ENCODE peak calls at places on chromosome 10, in seven cellular contexts. Y is A549, L is SJSA1, J is astrocyte, Q is heart right ventricle, T is prostate gland, F is cardiac muscle cell. P is an unnamed sample.

GRCh38 chr10:86795353-86795752 is 38.9 kb downstream of the BMPR1A start:
- DNase-seq in Q (no peak), L (peak), J (peak), F (peak), T (no peak), Y (peak), P (no peak)

GRCh38 chr10:22531441-22531840 is 182.9 kb downstream of the PIP4K2A start:
- DNase-seq in J (no peak), L (no peak), Y (no peak), T (no peak), Q (no peak), F (no peak), P (no peak)

GRCh38 chr10:49550563-49550962 is 11.6 kb upstream of the ERCC6 start:
- DNase-seq in J (peak), T (no peak), F (peak), L (peak), Q (no peak), Y (no peak), P (no peak)

GRCh38 chr10:86665868-86666267 is 2.4 kb upstream of the LDB3 start:
- DNase-seq in Y (no peak), F (no peak), J (no peak), L (no peak), Q (peak), T (no peak), P (no peak)

GRCh38 chr10:80154626-80154977 is 22.1 kb downstream of the PLAC9 start:
- DNase-seq in Q (no peak), L (no peak), J (no peak), Y (no peak), T (no peak), F (no peak), P (no peak)

GRCh38 chr10:1240341-1240775 is 184.2 kb downstream of the WDR37 start:
- DNase-seq in F (no peak), Y (no peak), J (no peak), L (no peak), T (no peak), Q (no peak), P (no peak)

GRCh38 chr10:82908751-82909150 is 1033.8 kb downstream of the NRG3 start:
- DNase-seq in Q (no peak), Y (no peak), F (no peak), L (no peak), T (no peak), J (no peak), P (no peak)

GRCh38 chr10:129968937-129969527 is 5.0 kb upstream of the EBF3 start:
- DNase-seq in T (no peak), Y (peak), Q (peak), F (peak), L (no peak), J (no peak), P (no peak)

GRCh38 chr10:27245846-27246245 is 5.2 kb upstream of the ACBD5 start:
- DNase-seq in Q (no peak), L (no peak), F (no peak), T (no peak), J (no peak), Y (no peak), P (no peak)

GRCh38 chr10:18043607-18044006 is 91.9 kb downstream of the SLC39A12 start:
- DNase-seq in Q (no peak), Y (no peak), T (no peak), F (no peak), L (no peak), J (no peak), P (no peak)

GRCh38 chr10:91378061-91378460 is 32.1 kb upstream of the HECTD2 start:
- DNase-seq in L (no peak), T (no peak), Y (no peak), F (peak), Q (no peak), J (peak), P (no peak)

GRCh38 chr10:14074062-14074884 is 256.5 kb downstream of the FRMD4A start:
- DNase-seq in J (peak), Q (peak), Y (peak), L (peak), F (peak), T (peak), P (peak)

GRCh38 chr10:102229810-102230263 is 3.7 kb downstream of the ELOVL3 start:
- DNase-seq in F (peak), L (peak), J (no peak), Y (peak), Q (peak), T (peak), P (peak)

GRCh38 chr10:22340362-22341189 is 4.7 kb upstream of the SPAG6 start:
- DNase-seq in T (peak), L (peak), Y (peak), J (peak), Q (peak), F (peak), P (peak)

GRCh38 chr10:3671431-3671955 is 113.5 kb downstream of the KLF6 start:
- DNase-seq in T (no peak), L (no peak), J (no peak), Q (no peak), F (no peak), Y (no peak), P (no peak)

GRCh38 chr10:129057856-129058663 is 409.0 kb upstream of the MGMT start:
- DNase-seq in J (no peak), L (no peak), T (no peak), Y (no peak), Q (no peak), F (no peak), P (no peak)

GRCh38 chr10:128047337-128047736 is 78.9 kb downstream of the MKI67 start:
- DNase-seq in F (peak), Y (peak), L (no peak), Q (peak), J (peak), T (peak), P (peak)

GRCh38 chr10:10551595-10551994 is 466.1 kb upstream of the CELF2 start:
- DNase-seq in T (no peak), Y (no peak), F (no peak), Q (no peak), J (no peak), L (no peak), P (no peak)

GRCh38 chr10:104297697-104298660 is 29.0 kb downstream of the GSTO2 start:
- DNase-seq in L (no peak), J (peak), T (no peak), F (peak), Q (no peak), Y (no peak), P (no peak)

GRCh38 chr10:131641231-131641630 is 259.6 kb upstream of the PPP2R2D start:
- DNase-seq in F (no peak), J (no peak), L (no peak), T (no peak), Y (no peak), Q (no peak), P (no peak)

GRCh38 chr10:96719205-96719604 is 1.1 kb downstream of the PIK3AP1 start:
- DNase-seq in F (no peak), Q (no peak), L (no peak), J (no peak), T (no peak), Y (no peak), P (no peak)

GRCh38 chr10:75466886-75467285 is 35.5 kb downstream of the LRMDA start:
- DNase-seq in L (no peak), Q (no peak), Y (no peak), J (peak), T (no peak), F (no peak), P (no peak)

GRCh38 chr10:44917848-44918247 is 6.7 kb downstream of the TMEM72 start:
- DNase-seq in F (no peak), L (no peak), Y (no peak), T (no peak), Q (no peak), J (no peak), P (no peak)

GRCh38 chr10:106929291-106929925 is 235.1 kb downstream of the SORCS1 start:
- DNase-seq in Y (no peak), L (no peak), Q (no peak), F (no peak), T (no peak), J (no peak), P (no peak)

GRCh38 chr10:8403711-8404371 is 349.4 kb downstream of the GATA3 start:
- DNase-seq in L (no peak), F (no peak), Y (no peak), T (no peak), Q (no peak), J (no peak), P (no peak)

GRCh38 chr10:125011926-125012705 is 70.2 kb downstream of the ZRANB1 start:
- DNase-seq in T (no peak), L (peak), J (no peak), Y (no peak), F (no peak), Q (no peak), P (no peak)

GRCh38 chr10:31953080-31953479 is 24.4 kb upstream of the ARHGAP12 start:
- DNase-seq in Q (no peak), T (no peak), F (no peak), L (no peak), Y (no peak), J (peak), P (no peak)

GRCh38 chr10:51718804-51719291 is 19.5 kb upstream of the CSTF2T start:
- DNase-seq in F (peak), T (no peak), L (no peak), Y (peak), J (peak), Q (no peak), P (no peak)

GRCh38 chr10:37754538-37755323 is 102.7 kb downstream of the ZNF248 start:
- DNase-seq in Q (no peak), Y (peak), J (no peak), F (no peak), T (no peak), L (peak), P (no peak)

GRCh38 chr10:3497581-3497980 is 287.4 kb downstream of the KLF6 start:
- DNase-seq in Y (no peak), L (no peak), J (no peak), Q (no peak), T (no peak), F (no peak), P (no peak)

GRCh38 chr10:59578741-59579140 is 130.9 kb downstream of the SLC16A9 start:
- DNase-seq in Y (no peak), L (no peak), T (no peak), J (no peak), Q (no peak), F (no peak), P (no peak)

GRCh38 chr10:30436688-30437038 is 2.7 kb downstream of the MAP3K8 start:
- DNase-seq in T (no peak), Y (no peak), Q (no peak), J (peak), F (no peak), L (no peak), P (no peak)

GRCh38 chr10:80555415-80555814 is 17.7 kb downstream of the SH2D4B start:
- DNase-seq in J (no peak), Q (no peak), L (no peak), T (no peak), F (no peak), Y (no peak), P (no peak)

GRCh38 chr10:104576611-104577010 is 64.5 kb upstream of the SORCS3 start:
- DNase-seq in Y (no peak), T (no peak), J (no peak), Q (no peak), F (no peak), L (no peak), P (no peak)

GRCh38 chr10:132232553-132232949 is 45.8 kb downstream of the DPYSL4 start:
- DNase-seq in F (no peak), J (no peak), Y (no peak), L (no peak), Q (peak), T (no peak), P (no peak)

GRCh38 chr10:77424257-77424656 is 213.4 kb downstream of the KCNMA1 start:
- DNase-seq in Y (no peak), Q (no peak), T (no peak), L (no peak), J (no peak), F (no peak), P (no peak)

GRCh38 chr10:130749911-130750310 is 561.6 kb downstream of the TCERG1L start:
- DNase-seq in F (no peak), Q (no peak), J (no peak), Y (no peak), T (no peak), L (no peak), P (no peak)

GRCh38 chr10:123398756-123399155 is 244.6 kb downstream of the BUB3 start:
- DNase-seq in Y (no peak), J (no peak), L (no peak), F (no peak), T (no peak), Q (no peak), P (no peak)

GRCh38 chr10:123399276-123399839 is 245.2 kb downstream of the BUB3 start:
- DNase-seq in J (no peak), F (no peak), Q (no peak), L (no peak), Y (no peak), T (no peak), P (no peak)

GRCh38 chr10:123402656-123403055 is 248.5 kb downstream of the BUB3 start:
- DNase-seq in Y (no peak), J (no peak), L (no peak), F (no peak), Q (no peak), T (no peak), P (no peak)

GRCh38 chr10:123404357-123404756 is 250.2 kb downstream of the BUB3 start:
- DNase-seq in T (no peak), Y (no peak), J (no peak), F (no peak), Q (no peak), L (no peak), P (no peak)

DNA sequence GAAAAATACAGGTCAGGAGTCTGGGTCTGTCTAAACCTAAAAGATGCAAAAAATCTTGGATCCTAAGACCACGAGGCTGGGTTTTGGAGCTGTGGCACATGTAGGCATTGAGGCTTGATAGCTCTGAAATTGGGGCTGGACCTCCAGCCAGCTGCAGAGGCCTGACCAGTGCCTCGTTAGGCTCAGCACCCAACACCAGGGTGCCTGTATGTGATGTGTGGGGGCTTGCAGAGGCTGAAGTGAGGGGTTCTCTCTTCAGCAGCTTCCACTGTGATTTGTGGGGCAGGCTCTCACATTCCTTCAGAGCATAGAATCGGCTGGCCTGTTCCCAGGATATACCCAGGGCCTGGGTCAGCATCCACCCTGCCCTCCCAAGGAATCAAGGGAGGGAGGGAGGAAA is 247.8 kb downstream of the BUB3 start:
- DNase-seq in F (no peak), L (no peak), Y (no peak), T (no peak), Q (no peak), J (no peak), P (no peak)
- H3K27ac ChIP-seq in F (no peak), L (no peak), Y (no peak), T (no peak), Q (no peak), J (no peak), P (no peak)

GRCh38 chr10:92891885-92892705 is 43.8 kb downstream of the EXOC6 start:
- DNase-seq in L (peak), J (peak), F (peak), Q (no peak), Y (peak), T (peak), P (no peak)
- H3K27ac ChIP-seq in L (peak), J (no peak), F (no peak), Q (no peak), Y (peak), T (no peak), P (no peak)

DNA sequence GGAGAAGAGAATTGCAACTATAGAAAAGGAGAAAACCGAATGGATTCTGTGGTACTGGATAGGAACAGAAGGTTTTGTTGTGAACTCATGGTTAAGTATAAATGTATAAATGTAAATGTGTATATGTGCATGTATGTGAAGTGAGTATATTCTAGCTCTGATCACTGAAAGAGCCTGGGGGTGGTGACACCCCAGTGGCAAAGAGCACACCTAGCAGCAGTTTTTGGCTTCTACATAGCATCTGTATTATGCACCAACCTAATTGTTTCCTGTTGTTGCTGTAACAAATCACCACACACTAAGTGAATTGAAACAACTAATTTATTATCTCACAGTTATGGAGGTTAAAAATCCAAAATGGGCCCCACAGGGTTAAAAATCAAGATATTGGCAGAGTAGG is 455.4 kb downstream of the RPS24 start:
- DNase-seq in Q (no peak), T (no peak), J (no peak), Y (no peak), L (no peak), F (no peak), P (no peak)
- H3K27ac ChIP-seq in Q (no peak), T (no peak), J (no peak), Y (no peak), L (no peak), F (no peak), P (no peak)

DNA sequence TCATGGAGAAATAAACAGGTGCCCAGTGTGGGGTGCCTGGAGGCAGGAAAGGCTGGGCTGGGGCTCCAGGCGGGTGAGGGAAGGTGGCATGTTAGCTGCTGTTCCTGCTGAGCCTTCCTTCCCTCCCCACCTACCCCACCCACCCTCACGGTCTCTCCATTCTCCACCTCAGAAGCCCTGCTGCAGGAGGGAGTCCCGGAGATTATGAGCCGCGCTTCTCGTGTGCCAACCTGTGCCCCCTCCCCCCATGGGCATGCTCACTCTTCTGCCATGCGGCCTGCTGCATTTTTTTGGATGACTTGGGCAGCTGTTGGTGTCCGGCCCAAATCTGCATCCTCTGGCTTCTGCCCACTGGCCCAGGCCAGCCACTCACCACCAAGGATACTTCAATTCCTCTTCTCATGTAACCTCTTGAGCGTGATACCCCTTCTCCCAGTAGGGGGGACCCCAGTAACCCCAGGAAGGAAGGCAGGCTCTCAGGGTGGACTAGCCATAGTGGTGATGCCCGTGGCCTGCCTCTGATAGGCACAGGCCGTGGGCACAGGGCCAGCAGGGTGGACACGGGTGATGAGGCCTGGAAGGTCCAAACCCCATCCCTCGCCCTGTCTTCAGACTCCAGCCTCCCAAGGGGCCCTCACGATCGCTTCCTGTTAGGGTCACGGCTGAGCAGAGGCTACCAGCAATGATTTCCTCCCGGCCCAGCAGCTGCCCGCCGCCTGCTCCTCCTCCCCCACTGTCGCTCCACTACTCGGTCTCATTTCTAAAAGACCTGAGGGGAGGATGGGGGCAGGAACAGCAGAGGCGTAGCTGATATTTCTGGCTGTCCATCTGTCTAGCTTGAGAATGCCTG is 27.8 kb downstream of the UNC5B start:
- DNase-seq in Q (peak), F (peak), Y (no peak), J (no peak), T (no peak), L (no peak), P (no peak)
- H3K27ac ChIP-seq in Q (peak), F (peak), Y (no peak), J (no peak), T (no peak), L (no peak), P (no peak)

DNA sequence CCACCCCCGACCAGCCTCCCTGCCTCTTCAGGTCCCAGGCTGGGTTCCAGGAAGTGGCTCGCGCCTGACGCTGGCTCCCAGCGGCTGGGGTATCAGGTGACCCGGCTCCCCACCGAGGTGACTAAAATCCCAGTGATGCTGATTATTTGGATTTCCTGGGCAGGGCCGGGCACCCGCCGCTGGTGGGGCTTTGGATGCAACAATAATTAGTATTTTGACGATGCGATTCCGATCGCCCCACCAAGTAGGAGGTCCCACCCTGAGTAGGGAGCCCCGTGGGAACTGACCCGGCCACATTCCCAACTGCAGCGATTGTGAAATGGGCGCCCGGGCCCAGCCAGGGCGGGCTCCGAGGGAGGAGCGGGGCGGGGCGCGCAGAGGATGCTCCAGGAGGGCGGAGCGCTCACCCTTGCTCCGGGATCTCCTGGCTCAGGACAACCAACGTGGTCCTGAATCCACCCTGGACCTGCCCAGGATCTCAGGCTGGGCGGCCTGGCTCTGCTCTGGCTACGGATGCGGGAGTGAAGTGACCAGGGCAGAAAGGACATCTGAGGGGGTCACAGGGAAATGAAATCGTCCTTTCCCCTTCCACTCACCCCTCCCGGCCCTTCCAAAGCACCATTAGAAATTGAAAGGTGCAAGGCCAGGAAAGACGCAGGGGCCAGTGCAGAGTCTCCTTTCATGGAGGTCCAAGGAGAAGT is 32.6 kb downstream of the DUSP5 start:
- DNase-seq in Q (peak), Y (peak), T (peak), J (peak), L (peak), F (peak), P (peak)
- H3K27ac ChIP-seq in Q (no peak), Y (peak), T (no peak), J (peak), L (peak), F (no peak), P (no peak)

GRCh38 chr10:69088801-69089501 is 1.0 kb downstream of the SRGN start:
- DNase-seq in Y (peak), J (peak), Q (no peak), L (peak), T (no peak), F (peak), P (no peak)
- H3K27ac ChIP-seq in Y (peak), J (peak), Q (peak), L (peak), T (peak), F (no peak), P (peak)

GRCh38 chr10:95457319-95457886 is 103.8 kb downstream of the SORBS1 start:
- DNase-seq in F (no peak), J (peak), Q (no peak), L (no peak), Y (no peak), T (no peak), P (no peak)
- H3K27ac ChIP-seq in F (peak), J (no peak), Q (peak), L (no peak), Y (no peak), T (peak), P (no peak)

P was measured in tibial nerve.